ENCODE peak calls at places on chromosomes 13 and 19, in nine cellular contexts. One of them, this sample, is unnamed.

GRCh38 chr19:2820112-2820702 is 539 bp downstream of the ZNF554 start:
- DNase-seq in stomach: no peak
- DNase-seq in K562: peak; percentile 32
- DNase-seq in esophagus muscularis mucosa: no peak
- DNase-seq in sigmoid colon: no peak
- DNase-seq in spleen: no peak
- DNase-seq in vagina: no peak
- DNase-seq in transverse colon: peak; percentile 27
- DNase-seq in H1: no peak
- DNase-seq in this sample: no peak

GRCh38 chr19:44848036-44848804 is 2.1 kb downstream of the NECTIN2 start:
- DNase-seq in spleen: no peak
- DNase-seq in sigmoid colon: peak; percentile 75
- DNase-seq in H1: peak; percentile 66
- DNase-seq in transverse colon: no peak
- DNase-seq in stomach: no peak
- DNase-seq in esophagus muscularis mucosa: no peak
- DNase-seq in vagina: no peak
- DNase-seq in K562: peak; percentile 41
- DNase-seq in this sample: peak; percentile 73

GRCh38 chr19:35330475-35330874 is 1.5 kb downstream of the CD22 start:
- DNase-seq in K562: no peak
- DNase-seq in transverse colon: peak; percentile 26
- DNase-seq in vagina: no peak
- DNase-seq in esophagus muscularis mucosa: no peak
- DNase-seq in stomach: no peak
- DNase-seq in H1: no peak
- DNase-seq in spleen: peak; percentile 93
- DNase-seq in sigmoid colon: no peak
- DNase-seq in this sample: no peak

GRCh38 chr13:51501592-51502205 is 48.9 kb upstream of the INTS6 start:
- DNase-seq in sigmoid colon: no peak
- DNase-seq in esophagus muscularis mucosa: no peak
- DNase-seq in K562: no peak
- DNase-seq in vagina: no peak
- DNase-seq in stomach: no peak
- DNase-seq in transverse colon: no peak
- DNase-seq in H1: no peak
- DNase-seq in spleen: no peak
- DNase-seq in this sample: no peak

GRCh38 chr13:113374511-113375175 is 10.7 kb upstream of the GRTP1 start:
- DNase-seq in K562: no peak
- DNase-seq in sigmoid colon: peak; percentile 50
- DNase-seq in H1: no peak
- DNase-seq in spleen: no peak
- DNase-seq in stomach: no peak
- DNase-seq in vagina: no peak
- DNase-seq in esophagus muscularis mucosa: no peak
- DNase-seq in transverse colon: no peak
- DNase-seq in this sample: peak; percentile 70

GRCh38 chr13:45413826-45414312 is 4.3 kb downstream of the SLC25A30 start:
- DNase-seq in sigmoid colon: no peak
- DNase-seq in spleen: no peak
- DNase-seq in H1: no peak
- DNase-seq in transverse colon: no peak
- DNase-seq in vagina: no peak
- DNase-seq in esophagus muscularis mucosa: no peak
- DNase-seq in stomach: no peak
- DNase-seq in K562: no peak
- DNase-seq in this sample: no peak

GRCh38 chr19:13875824-13876223 is 1.1 kb upstream of the NANOS3 start:
- DNase-seq in stomach: no peak
- DNase-seq in vagina: no peak
- DNase-seq in esophagus muscularis mucosa: no peak
- DNase-seq in spleen: no peak
- DNase-seq in H1: no peak
- DNase-seq in sigmoid colon: no peak
- DNase-seq in transverse colon: no peak
- DNase-seq in K562: no peak
- DNase-seq in this sample: no peak

GRCh38 chr13:100794575-100794974 is 120.0 kb upstream of the TMTC4 start:
- DNase-seq in stomach: no peak
- DNase-seq in vagina: no peak
- DNase-seq in transverse colon: no peak
- DNase-seq in esophagus muscularis mucosa: no peak
- DNase-seq in spleen: no peak
- DNase-seq in H1: no peak
- DNase-seq in sigmoid colon: no peak
- DNase-seq in K562: no peak
- DNase-seq in this sample: no peak

GRCh38 chr13:111265701-111266035 is 54.8 kb upstream of the TEX29 start:
- DNase-seq in stomach: no peak
- DNase-seq in spleen: no peak
- DNase-seq in K562: no peak
- DNase-seq in esophagus muscularis mucosa: peak; percentile 12
- DNase-seq in H1: peak; percentile 42
- DNase-seq in vagina: no peak
- DNase-seq in sigmoid colon: no peak
- DNase-seq in transverse colon: no peak
- DNase-seq in this sample: no peak

GRCh38 chr19:29845576-29846176 is 33.9 kb downstream of the CCNE1 start:
- DNase-seq in sigmoid colon: no peak
- DNase-seq in K562: peak; percentile 42
- DNase-seq in H1: no peak
- DNase-seq in vagina: no peak
- DNase-seq in transverse colon: peak; percentile 37
- DNase-seq in esophagus muscularis mucosa: no peak
- DNase-seq in spleen: peak; percentile 84
- DNase-seq in stomach: no peak
- DNase-seq in this sample: no peak

GRCh38 chr13:83692800-83693199 is 189.5 kb downstream of the SLITRK1 start:
- DNase-seq in esophagus muscularis mucosa: no peak
- DNase-seq in vagina: no peak
- DNase-seq in sigmoid colon: no peak
- DNase-seq in K562: no peak
- DNase-seq in stomach: no peak
- DNase-seq in transverse colon: no peak
- DNase-seq in H1: no peak
- DNase-seq in spleen: no peak
- DNase-seq in this sample: no peak

GRCh38 chr19:7535993-7536685 is 622 bp downstream of the PNPLA6 start:
- DNase-seq in esophagus muscularis mucosa: no peak
- DNase-seq in sigmoid colon: no peak
- DNase-seq in transverse colon: no peak
- DNase-seq in K562: no peak
- DNase-seq in stomach: no peak
- DNase-seq in H1: no peak
- DNase-seq in spleen: no peak
- DNase-seq in vagina: no peak
- DNase-seq in this sample: no peak

GRCh38 chr19:12272980-12273901 is 21.4 kb downstream of the ZNF44 start:
- DNase-seq in vagina: no peak
- DNase-seq in K562: no peak
- DNase-seq in spleen: no peak
- DNase-seq in H1: no peak
- DNase-seq in stomach: no peak
- DNase-seq in esophagus muscularis mucosa: no peak
- DNase-seq in sigmoid colon: no peak
- DNase-seq in transverse colon: no peak
- DNase-seq in this sample: no peak
- TF ChIP-seq POLR2AphosphoS5 in vagina: no peak
- TF ChIP-seq POLR2AphosphoS5 in K562: no peak
- TF ChIP-seq POLR2AphosphoS5 in spleen: no peak
- TF ChIP-seq POLR2AphosphoS5 in H1: no peak
- TF ChIP-seq POLR2AphosphoS5 in stomach: no peak
- TF ChIP-seq POLR2AphosphoS5 in esophagus muscularis mucosa: no peak
- TF ChIP-seq POLR2AphosphoS5 in sigmoid colon: no peak
- TF ChIP-seq POLR2AphosphoS5 in transverse colon: no peak
- TF ChIP-seq POLR2AphosphoS5 in this sample: no peak

GRCh38 chr19:55643003-55643732 is at the start of gene ZNF581:
- DNase-seq in H1: peak; percentile 90
- DNase-seq in stomach: peak; percentile 83
- DNase-seq in K562: peak; percentile 87
- DNase-seq in esophagus muscularis mucosa: no peak
- DNase-seq in vagina: no peak
- DNase-seq in sigmoid colon: peak; percentile 88
- DNase-seq in transverse colon: peak; percentile 82
- DNase-seq in spleen: peak; percentile 94
- DNase-seq in this sample: peak; percentile 90
- H3K27ac ChIP-seq in H1: peak within 1 kb of the TSS; percentile 48
- H3K27ac ChIP-seq in stomach: peak within 1 kb of the TSS; percentile 91
- H3K27ac ChIP-seq in K562: peak within 1 kb of the TSS; percentile 74
- H3K27ac ChIP-seq in esophagus muscularis mucosa: peak within 1 kb of the TSS; percentile 94
- H3K27ac ChIP-seq in vagina: peak within 1 kb of the TSS; percentile 97
- H3K27ac ChIP-seq in sigmoid colon: peak within 1 kb of the TSS; percentile 96
- H3K27ac ChIP-seq in transverse colon: peak within 1 kb of the TSS; percentile 93
- H3K27ac ChIP-seq in spleen: peak within 1 kb of the TSS; percentile 88
- H3K27ac ChIP-seq in this sample: peak within 1 kb of the TSS; percentile 87

DNA sequence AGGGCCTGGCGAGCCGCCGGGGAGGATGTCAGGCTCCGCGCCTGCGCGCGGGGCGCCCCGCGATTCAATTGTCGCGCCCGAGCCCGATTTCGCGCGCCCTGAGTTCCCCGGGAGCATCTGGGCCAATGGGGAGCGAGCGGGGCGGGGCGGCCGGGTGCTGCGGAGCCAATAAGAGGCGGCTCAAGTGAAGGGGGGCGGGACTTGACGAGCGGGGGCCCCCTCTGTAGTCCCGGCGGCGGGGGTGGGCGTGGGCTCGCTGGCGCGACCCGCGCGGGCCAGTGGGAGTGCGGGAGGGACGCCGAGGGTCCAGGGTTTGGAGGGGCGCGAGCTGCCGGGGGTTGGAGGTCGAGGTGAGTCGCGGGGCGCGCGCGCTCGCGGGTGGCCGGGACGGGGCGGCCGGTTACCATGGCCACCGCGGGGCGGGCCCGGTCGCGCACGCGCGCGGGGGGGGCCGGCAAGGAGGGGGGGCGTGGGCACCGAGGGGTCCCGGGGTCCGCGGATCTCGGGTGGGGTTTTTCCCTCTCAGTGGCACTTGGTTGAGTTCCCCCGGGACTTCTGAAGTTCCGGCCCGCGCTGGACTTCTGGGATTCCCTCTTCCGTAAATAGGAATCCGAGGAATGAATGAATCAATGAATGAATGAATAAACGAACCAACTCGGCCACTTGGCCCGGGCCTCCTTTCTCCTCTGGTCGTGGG is 744 bp downstream of the UHRF1 start:
- DNase-seq in esophagus muscularis mucosa: peak; percentile 98
- DNase-seq in transverse colon: peak; percentile 92
- DNase-seq in stomach: peak; percentile 93
- DNase-seq in K562: peak; percentile 97
- DNase-seq in spleen: peak; percentile 97
- DNase-seq in H1: peak; percentile 92
- DNase-seq in vagina: no peak
- DNase-seq in sigmoid colon: peak; percentile 94
- DNase-seq in this sample: peak; percentile 97
- TF ChIP-seq POLR2A in esophagus muscularis mucosa: no peak
- TF ChIP-seq POLR2A in transverse colon: no peak
- TF ChIP-seq POLR2A in stomach: no peak
- TF ChIP-seq POLR2A in K562: no peak
- TF ChIP-seq POLR2A in spleen: no peak
- TF ChIP-seq POLR2A in H1: no peak
- TF ChIP-seq POLR2A in vagina: no peak
- TF ChIP-seq POLR2A in sigmoid colon: no peak
- TF ChIP-seq POLR2A in this sample: no peak

GRCh38 chr13:98269386-98269785 is 92.3 kb upstream of the RNF113B start:
- DNase-seq in transverse colon: no peak
- DNase-seq in spleen: no peak
- DNase-seq in sigmoid colon: no peak
- DNase-seq in vagina: no peak
- DNase-seq in esophagus muscularis mucosa: no peak
- DNase-seq in H1: no peak
- DNase-seq in stomach: no peak
- DNase-seq in K562: no peak
- DNase-seq in this sample: no peak

GRCh38 chr13:98267080-98267912 is 90.2 kb upstream of the RNF113B start:
- DNase-seq in K562: no peak
- DNase-seq in spleen: no peak
- DNase-seq in H1: no peak
- DNase-seq in sigmoid colon: no peak
- DNase-seq in stomach: peak; percentile 60
- DNase-seq in esophagus muscularis mucosa: no peak
- DNase-seq in vagina: no peak
- DNase-seq in transverse colon: peak; percentile 71
- DNase-seq in this sample: no peak

GRCh38 chr13:98264877-98265276 is 87.8 kb upstream of the RNF113B start:
- DNase-seq in H1: no peak
- DNase-seq in K562: no peak
- DNase-seq in stomach: no peak
- DNase-seq in spleen: no peak
- DNase-seq in esophagus muscularis mucosa: no peak
- DNase-seq in vagina: no peak
- DNase-seq in transverse colon: no peak
- DNase-seq in sigmoid colon: no peak
- DNase-seq in this sample: no peak

GRCh38 chr13:98263841-98264240 is 86.8 kb upstream of the RNF113B start:
- DNase-seq in esophagus muscularis mucosa: no peak
- DNase-seq in sigmoid colon: no peak
- DNase-seq in H1: no peak
- DNase-seq in stomach: no peak
- DNase-seq in vagina: no peak
- DNase-seq in transverse colon: no peak
- DNase-seq in K562: no peak
- DNase-seq in spleen: no peak
- DNase-seq in this sample: no peak

DNA sequence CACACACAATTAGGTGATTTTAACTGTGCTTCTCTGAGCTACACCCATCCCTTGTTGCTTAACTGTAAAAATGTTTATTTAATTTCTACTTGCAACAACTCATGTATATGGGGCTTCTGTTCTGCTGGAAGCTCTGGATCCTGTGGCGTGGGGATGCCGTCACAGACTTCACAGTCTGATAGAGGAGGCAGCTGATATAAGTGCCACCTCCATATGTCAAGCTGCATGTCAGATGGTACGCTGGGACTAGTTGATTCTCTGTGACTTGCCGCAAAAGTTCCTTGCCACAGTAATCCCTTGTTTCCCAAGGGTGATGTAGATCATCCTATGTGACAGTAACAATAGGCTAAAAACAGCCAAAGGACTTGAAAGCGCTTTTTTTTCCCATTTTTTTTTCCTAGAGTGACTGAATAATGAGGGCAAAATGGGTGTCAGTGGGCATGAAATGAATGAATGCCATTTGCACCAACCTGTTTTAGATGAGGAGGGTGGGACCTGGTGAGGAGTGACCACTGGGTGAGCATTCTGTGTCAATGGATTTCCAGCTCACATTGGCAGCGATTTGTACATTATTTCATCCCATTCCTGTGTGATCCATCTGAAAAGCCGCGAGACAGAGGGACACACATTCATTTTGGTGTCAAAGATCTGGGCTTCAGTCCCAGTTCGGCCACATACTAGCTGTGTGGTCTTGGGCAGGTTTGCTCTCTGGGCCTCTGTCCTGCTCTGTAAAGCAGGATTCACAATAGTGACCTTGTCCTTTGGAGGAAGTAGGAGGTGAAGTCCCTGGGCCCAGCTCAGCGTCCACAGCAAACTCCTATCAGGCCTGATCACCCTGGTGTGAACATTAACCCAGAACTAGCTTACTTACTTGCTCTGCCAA is 88.8 kb upstream of the RNF113B start:
- DNase-seq in K562: no peak
- DNase-seq in stomach: peak; percentile 65
- DNase-seq in vagina: no peak
- DNase-seq in sigmoid colon: no peak
- DNase-seq in esophagus muscularis mucosa: no peak
- DNase-seq in H1: no peak
- DNase-seq in transverse colon: peak; percentile 60
- DNase-seq in spleen: no peak
- DNase-seq in this sample: no peak
- TF ChIP-seq POLR2AphosphoS5 in K562: no peak
- TF ChIP-seq POLR2AphosphoS5 in stomach: no peak
- TF ChIP-seq POLR2AphosphoS5 in vagina: no peak
- TF ChIP-seq POLR2AphosphoS5 in sigmoid colon: no peak
- TF ChIP-seq POLR2AphosphoS5 in esophagus muscularis mucosa: no peak
- TF ChIP-seq POLR2AphosphoS5 in H1: no peak
- TF ChIP-seq POLR2AphosphoS5 in transverse colon: peak; percentile 14
- TF ChIP-seq POLR2AphosphoS5 in spleen: no peak
- TF ChIP-seq POLR2AphosphoS5 in this sample: no peak

This sample was measured in suprapubic skin.